ENCODE peak calls at places on chromosomes 5 and 9, in five cellular contexts. J, C, E, Z and F are unnamed samples.

GRCh38 chr5:170633235-170634041 is 129.6 kb downstream of the KCNIP1 start:
- DNase-seq in J (peak; percentile 82), C (peak; percentile 39), E (peak; percentile 83), Z (peak; percentile 75), F (no peak)

GRCh38 chr5:54774281-54775171 is 210.9 kb downstream of the ESM1 start:
- DNase-seq in J (peak; percentile 87), C (peak; percentile 66), E (peak; percentile 7), Z (no peak), F (no peak)

GRCh38 chr5:108531367-108532211 is 149.7 kb upstream of the FBXL17 start:
- DNase-seq in J (no peak), C (no peak), E (no peak), Z (no peak), F (no peak)

GRCh38 chr5:80837679-80838078 is 122.5 kb upstream of the RASGRF2 start:
- DNase-seq in J (no peak), C (no peak), E (no peak), Z (no peak), F (no peak)

GRCh38 chr9:124769451-124770358 is 1.4 kb downstream of the NR6A1 start:
- DNase-seq in J (no peak), C (peak; percentile 36), E (peak; percentile 51), Z (peak; percentile 67), F (no peak)

GRCh38 chr5:132473019-132473531 is 17.5 kb downstream of the IRF1 start:
- DNase-seq in J (no peak), C (no peak), E (no peak), Z (no peak), F (no peak)

GRCh38 chr5:152514827-152515397 is 109.8 kb upstream of the NMUR2 start:
- DNase-seq in J (peak; percentile 64), C (no peak), E (peak; percentile 16), Z (peak; percentile 67), F (no peak)

GRCh38 chr9:88267283-88267682 is 121.0 kb upstream of the SPIN1 start:
- DNase-seq in J (no peak), C (no peak), E (no peak), Z (no peak), F (no peak)

GRCh38 chr9:16126042-16126441 is 573.2 kb downstream of the CCDC171 start:
- DNase-seq in J (peak; percentile 70), C (no peak), E (no peak), Z (no peak), F (no peak)

GRCh38 chr5:85017271-85017670 is 632.6 kb upstream of the EDIL3 start:
- DNase-seq in J (no peak), C (no peak), E (no peak), Z (no peak), F (no peak)

GRCh38 chr5:55231476-55232193 is 1.8 kb downstream of the CCNO start:
- DNase-seq in J (peak; percentile 43), C (no peak), E (peak; percentile 52), Z (peak; percentile 52), F (no peak)

GRCh38 chr5:76703707-76704106 is 12.2 kb upstream of the F2R start:
- DNase-seq in J (no peak), C (no peak), E (no peak), Z (no peak), F (no peak)

GRCh38 chr9:91312717-91313325 is 48.9 kb downstream of the AUH start:
- DNase-seq in J (no peak), C (no peak), E (no peak), Z (no peak), F (no peak)

GRCh38 chr5:18800293-18801025 is 1166.2 kb downstream of the TAF11L14 start:
- DNase-seq in J (no peak), C (no peak), E (no peak), Z (no peak), F (no peak)

GRCh38 chr9:1253098-1253979 is 203.2 kb downstream of the DMRT2 start:
- DNase-seq in J (no peak), C (no peak), E (no peak), Z (no peak), F (no peak)

GRCh38 chr5:176994460-176995121 is 12.0 kb downstream of the UIMC1 start:
- DNase-seq in J (no peak), C (no peak), E (peak; percentile 98), Z (peak; percentile 58), F (no peak)

GRCh38 chr5:149413477-149414210 is 34.6 kb upstream of the IL17B start:
- DNase-seq in J (no peak), C (no peak), E (no peak), Z (no peak), F (no peak)

GRCh38 chr9:80125731-80126264 is 554.0 kb downstream of the TLE4 start:
- DNase-seq in J (no peak), C (no peak), E (no peak), Z (no peak), F (no peak)

GRCh38 chr5:146965781-146966659 is 87.5 kb upstream of the PPP2R2B start:
- DNase-seq in J (peak; percentile 82), C (no peak), E (peak; percentile 74), Z (peak; percentile 82), F (no peak)

GRCh38 chr5:144126707-144127106 is 43.8 kb downstream of the YIPF5 start:
- DNase-seq in J (no peak), C (no peak), E (no peak), Z (no peak), F (no peak)

GRCh38 chr9:14294659-14295058 is 19.3 kb downstream of the NFIB start:
- DNase-seq in J (no peak), C (no peak), E (no peak), Z (no peak), F (no peak)

GRCh38 chr5:157607371-157608161 is 32.0 kb upstream of the ADAM19 start:
- DNase-seq in J (peak; percentile 87), C (no peak), E (no peak), Z (no peak), F (no peak)

GRCh38 chr9:131791532-131792254 is 51.8 kb upstream of the RAPGEF1 start:
- DNase-seq in J (no peak), C (no peak), E (no peak), Z (no peak), F (no peak)

GRCh38 chr5:132497488-132497997 is 7.0 kb upstream of the IRF1 start:
- DNase-seq in J (peak; percentile 97), C (peak; percentile 71), E (peak; percentile 90), Z (no peak), F (no peak)

GRCh38 chr5:172178301-172179031 is 9.6 kb downstream of the STK10 start:
- DNase-seq in J (no peak), C (no peak), E (no peak), Z (peak; percentile 28), F (no peak)

GRCh38 chr5:178576591-178577351 is 13.4 kb downstream of the COL23A1 start:
- DNase-seq in J (no peak), C (peak; percentile 34), E (no peak), Z (peak; percentile 78), F (no peak)

GRCh38 chr5:139646912-139647391 is 1.2 kb upstream of the CXXC5 start:
- DNase-seq in J (no peak), C (no peak), E (no peak), Z (peak; percentile 67), F (no peak)

GRCh38 chr9:107612136-107612535 is 122.6 kb upstream of the KLF4 start:
- DNase-seq in J (peak; percentile 42), C (peak; percentile 68), E (no peak), Z (no peak), F (no peak)

GRCh38 chr5:151703780-151704179 is 17.1 kb upstream of the SPARC start:
- DNase-seq in J (no peak), C (no peak), E (no peak), Z (no peak), F (no peak)

GRCh38 chr5:398475-399295 is 44.3 kb upstream of the EXOC3 start:
- DNase-seq in J (no peak), C (no peak), E (no peak), Z (no peak), F (no peak)

DNA sequence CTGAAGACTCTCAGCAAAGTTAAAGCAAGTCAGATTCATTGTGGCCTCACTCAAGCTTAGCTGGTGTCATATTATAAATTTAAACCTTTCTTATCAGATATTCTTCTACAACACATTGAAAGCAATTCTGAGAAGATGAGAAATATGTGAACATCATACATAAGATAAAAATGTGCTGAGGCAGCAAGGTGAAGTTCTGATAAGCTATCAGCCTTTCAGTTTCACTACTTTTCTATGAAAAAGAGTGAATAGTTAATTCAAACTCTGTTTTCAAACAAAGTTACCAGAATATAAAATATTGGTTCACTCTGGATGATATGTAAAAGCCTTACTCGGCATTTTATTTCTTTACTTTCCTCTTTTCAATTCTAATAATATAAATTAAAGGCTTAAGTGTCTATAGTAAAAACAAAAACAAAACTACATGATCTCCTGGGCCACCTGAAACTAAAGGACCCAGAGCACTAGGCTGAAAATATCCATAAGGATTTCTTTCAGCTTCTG is 824.4 kb downstream of the MTRR start:
- DNase-seq in J (no peak), C (no peak), E (no peak), Z (no peak), F (no peak)
- H3K27ac ChIP-seq in J (no peak overlapping the region), C (no peak overlapping the region), E (no peak overlapping the region), Z (no peak overlapping the region), F (no peak overlapping the region)

GRCh38 chr5:60473654-60474053 is 226.3 kb downstream of the DEPDC1B start:
- DNase-seq in J (no peak), C (no peak), E (no peak), Z (no peak), F (no peak)
- H3K27ac ChIP-seq in J (no peak overlapping the region), C (no peak overlapping the region), E (no peak overlapping the region), Z (no peak overlapping the region), F (no peak overlapping the region)

GRCh38 chr5:59104400-59105117 is 521.7 kb downstream of the RAB3C start:
- DNase-seq in J (no peak), C (no peak), E (no peak), Z (no peak), F (no peak)

GRCh38 chr5:59102437-59102836 is 519.6 kb downstream of the RAB3C start:
- DNase-seq in J (no peak), C (no peak), E (no peak), Z (no peak), F (no peak)

GRCh38 chr5:59099995-59100345 is 517.1 kb downstream of the RAB3C start:
- DNase-seq in J (no peak), C (no peak), E (no peak), Z (no peak), F (no peak)

GRCh38 chr5:59100875-59101274 is 518.0 kb downstream of the RAB3C start:
- DNase-seq in J (no peak), C (no peak), E (no peak), Z (no peak), F (no peak)

GRCh38 chr5:59103303-59103702 is 520.4 kb downstream of the RAB3C start:
- DNase-seq in J (no peak), C (no peak), E (no peak), Z (no peak), F (no peak)
- H3K27ac ChIP-seq in J (no peak overlapping the region), C (no peak overlapping the region), E (no peak overlapping the region), Z (no peak overlapping the region), F (no peak overlapping the region)

GRCh38 chr5:36896476-36896875 is 19.9 kb downstream of the NIPBL start:
- DNase-seq in J (no peak), C (no peak), E (no peak), Z (no peak), F (no peak)
- H3K27ac ChIP-seq in J (no peak overlapping the region), C (no peak overlapping the region), E (no peak overlapping the region), Z (no peak overlapping the region), F (no peak overlapping the region)